ENCODE peak calls at places on chromosomes 5 and 9, in seven cellular contexts. Y is stimulated activated CD4-positive, alpha-beta T cell treated with anti-CD3 and anti-CD28 coated beads, Interleukin-1b, Interleukin-23, amount 100 ng/mL, for 1 hour; X is omental fat pad; D is BJ; M is left ventricle myocardium superior; J is NCI-H460; U is nucleus accumbens. G is an unnamed sample.
A peak's percentile ranks its signal among the peaks of the same experiment; 100 is the strongest.

GRCh38 chr5:33129309-33129708 is 311.5 kb upstream of the TARS1 start:
- DNase-seq in Y (no peak), X (no peak), D (no peak), M (no peak), J (no peak), U (no peak), G (no peak)

GRCh38 chr5:111668713-111669112 is 88.3 kb downstream of the NREP start:
- DNase-seq in Y (no peak), X (no peak), D (no peak), M (no peak), J (no peak), U (no peak), G (no peak)

GRCh38 chr9:138025908-138026307 is 148.3 kb downstream of the CACNA1B start:
- DNase-seq in Y (no peak), X (no peak), D (no peak), M (peak; percentile 10), J (no peak), U (no peak), G (no peak)

GRCh38 chr5:2167671-2168070 is 284.9 kb upstream of the IRX4 start:
- DNase-seq in Y (no peak), X (no peak), D (no peak), M (no peak), J (no peak), U (no peak), G (no peak)

GRCh38 chr9:95724253-95724991 is 151.1 kb upstream of the ERCC6L2 start:
- DNase-seq in Y (peak; percentile 3), X (no peak), D (no peak), M (no peak), J (no peak), U (no peak), G (no peak)

GRCh38 chr9:116520218-116520617 is 166.9 kb upstream of the TRIM32 start:
- DNase-seq in Y (no peak), X (no peak), D (no peak), M (no peak), J (no peak), U (no peak), G (no peak)

GRCh38 chr9:111843971-111844370 is 49.2 kb upstream of the SHOC1 start:
- DNase-seq in Y (no peak), X (no peak), D (no peak), M (no peak), J (no peak), U (no peak), G (no peak)

GRCh38 chr5:177402271-177403043 is 2.0 kb upstream of the PFN3 start:
- DNase-seq in Y (no peak), X (no peak), D (no peak), M (peak; percentile 51), J (peak; percentile 79), U (no peak), G (no peak)

GRCh38 chr9:121281614-121282291 is 13.8 kb downstream of the GSN start:
- DNase-seq in Y (no peak), X (peak; percentile 56), D (no peak), M (peak; percentile 92), J (no peak), U (no peak), G (no peak)